ENCODE peak calls at places on chromosomes 13 and 19, in eight cellular contexts. One of them, this sample, is unnamed.

GRCh38 chr19:11418518-11419506 is at the start of gene RGL3:
- DNase-seq in H1: no peak
- DNase-seq in Peyer's patch: no peak
- DNase-seq in cardiac muscle cell: peak; percentile 68
- DNase-seq in aorta: peak; percentile 78
- DNase-seq in left ventricle myocardium inferior: peak; percentile 67
- DNase-seq in esophagus squamous epithelium: no peak
- DNase-seq in ovary: no peak
- DNase-seq in this sample: peak; percentile 89

GRCh38 chr13:41917641-41918040 is 43.3 kb downstream of the VWA8 start:
- DNase-seq in cardiac muscle cell: no peak
- DNase-seq in Peyer's patch: no peak
- DNase-seq in esophagus squamous epithelium: no peak
- DNase-seq in H1: no peak
- DNase-seq in aorta: no peak
- DNase-seq in left ventricle myocardium inferior: no peak
- DNase-seq in ovary: no peak
- DNase-seq in this sample: no peak

GRCh38 chr13:109667754-109668360 is 118.5 kb downstream of the IRS2 start:
- DNase-seq in H1: no peak
- DNase-seq in ovary: no peak
- DNase-seq in Peyer's patch: no peak
- DNase-seq in left ventricle myocardium inferior: no peak
- DNase-seq in cardiac muscle cell: no peak
- DNase-seq in esophagus squamous epithelium: no peak
- DNase-seq in aorta: no peak
- DNase-seq in this sample: no peak

GRCh38 chr13:35729926-35730627 is 253.6 kb upstream of the MAB21L1 start:
- DNase-seq in ovary: no peak
- DNase-seq in cardiac muscle cell: no peak
- DNase-seq in H1: no peak
- DNase-seq in esophagus squamous epithelium: no peak
- DNase-seq in Peyer's patch: no peak
- DNase-seq in aorta: no peak
- DNase-seq in left ventricle myocardium inferior: peak; percentile 89
- DNase-seq in this sample: no peak

GRCh38 chr13:65783383-65783782 is 1446.8 kb downstream of the PCDH9 start:
- DNase-seq in left ventricle myocardium inferior: no peak
- DNase-seq in aorta: no peak
- DNase-seq in H1: no peak
- DNase-seq in Peyer's patch: no peak
- DNase-seq in cardiac muscle cell: no peak
- DNase-seq in esophagus squamous epithelium: no peak
- DNase-seq in ovary: no peak
- DNase-seq in this sample: no peak

GRCh38 chr13:29976535-29976934 is 126.1 kb upstream of the UBL3 start:
- DNase-seq in left ventricle myocardium inferior: no peak
- DNase-seq in Peyer's patch: no peak
- DNase-seq in H1: no peak
- DNase-seq in ovary: no peak
- DNase-seq in cardiac muscle cell: no peak
- DNase-seq in aorta: no peak
- DNase-seq in esophagus squamous epithelium: no peak
- DNase-seq in this sample: no peak

GRCh38 chr19:19900124-19900523 is 622 bp upstream of the ZNF93 start:
- DNase-seq in esophagus squamous epithelium: no peak
- DNase-seq in Peyer's patch: no peak
- DNase-seq in aorta: no peak
- DNase-seq in H1: no peak
- DNase-seq in left ventricle myocardium inferior: no peak
- DNase-seq in cardiac muscle cell: peak; percentile 15
- DNase-seq in ovary: no peak
- DNase-seq in this sample: no peak

GRCh38 chr19:16254851-16255408 is 57.2 kb downstream of the AP1M1 start:
- DNase-seq in H1: no peak
- DNase-seq in aorta: no peak
- DNase-seq in cardiac muscle cell: no peak
- DNase-seq in Peyer's patch: no peak
- DNase-seq in esophagus squamous epithelium: no peak
- DNase-seq in left ventricle myocardium inferior: no peak
- DNase-seq in ovary: no peak
- DNase-seq in this sample: no peak

GRCh38 chr13:110873639-110874507 is 41.0 kb downstream of the ANKRD10 start:
- DNase-seq in esophagus squamous epithelium: no peak
- DNase-seq in H1: no peak
- DNase-seq in cardiac muscle cell: no peak
- DNase-seq in aorta: no peak
- DNase-seq in left ventricle myocardium inferior: no peak
- DNase-seq in ovary: no peak
- DNase-seq in Peyer's patch: no peak
- DNase-seq in this sample: no peak

GRCh38 chr19:10104665-10105221 is 1.4 kb upstream of the PPAN start:
- DNase-seq in left ventricle myocardium inferior: no peak
- DNase-seq in cardiac muscle cell: no peak
- DNase-seq in aorta: no peak
- DNase-seq in Peyer's patch: no peak
- DNase-seq in ovary: no peak
- DNase-seq in esophagus squamous epithelium: no peak
- DNase-seq in H1: no peak
- DNase-seq in this sample: no peak

GRCh38 chr13:34011552-34012085 is 193.7 kb downstream of the RFC3 start:
- DNase-seq in H1: no peak
- DNase-seq in cardiac muscle cell: peak; percentile 11
- DNase-seq in left ventricle myocardium inferior: no peak
- DNase-seq in ovary: no peak
- DNase-seq in aorta: no peak
- DNase-seq in Peyer's patch: no peak
- DNase-seq in esophagus squamous epithelium: no peak
- DNase-seq in this sample: no peak

GRCh38 chr13:107441279-107441678 is 774.1 kb downstream of the LIG4 start:
- DNase-seq in left ventricle myocardium inferior: no peak
- DNase-seq in H1: no peak
- DNase-seq in Peyer's patch: no peak
- DNase-seq in cardiac muscle cell: no peak
- DNase-seq in ovary: no peak
- DNase-seq in aorta: no peak
- DNase-seq in esophagus squamous epithelium: no peak
- DNase-seq in this sample: no peak

GRCh38 chr13:26628706-26629105 is 71.2 kb downstream of the WASF3 start:
- DNase-seq in cardiac muscle cell: peak; percentile 23
- DNase-seq in ovary: no peak
- DNase-seq in esophagus squamous epithelium: no peak
- DNase-seq in aorta: no peak
- DNase-seq in left ventricle myocardium inferior: no peak
- DNase-seq in Peyer's patch: no peak
- DNase-seq in H1: no peak
- DNase-seq in this sample: no peak

GRCh38 chr13:31074750-31075149 is 87.0 kb downstream of the HSPH1 start:
- DNase-seq in left ventricle myocardium inferior: no peak
- DNase-seq in cardiac muscle cell: no peak
- DNase-seq in Peyer's patch: no peak
- DNase-seq in ovary: no peak
- DNase-seq in aorta: no peak
- DNase-seq in esophagus squamous epithelium: no peak
- DNase-seq in H1: no peak
- DNase-seq in this sample: no peak

GRCh38 chr19:35223084-35223790 is 5.3 kb downstream of the FAM187B start:
- DNase-seq in ovary: no peak
- DNase-seq in cardiac muscle cell: no peak
- DNase-seq in Peyer's patch: no peak
- DNase-seq in H1: no peak
- DNase-seq in esophagus squamous epithelium: no peak
- DNase-seq in left ventricle myocardium inferior: no peak
- DNase-seq in aorta: no peak
- DNase-seq in this sample: no peak

GRCh38 chr13:94169783-94170513 is 309.5 kb downstream of the DCT start:
- DNase-seq in cardiac muscle cell: no peak
- DNase-seq in esophagus squamous epithelium: no peak
- DNase-seq in Peyer's patch: no peak
- DNase-seq in H1: no peak
- DNase-seq in ovary: no peak
- DNase-seq in aorta: peak; percentile 79
- DNase-seq in left ventricle myocardium inferior: no peak
- DNase-seq in this sample: no peak

GRCh38 chr19:53553159-53553558 is 15.2 kb downstream of the ZNF331 start:
- DNase-seq in left ventricle myocardium inferior: no peak
- DNase-seq in H1: no peak
- DNase-seq in cardiac muscle cell: no peak
- DNase-seq in aorta: no peak
- DNase-seq in ovary: no peak
- DNase-seq in Peyer's patch: no peak
- DNase-seq in esophagus squamous epithelium: no peak
- DNase-seq in this sample: no peak

GRCh38 chr19:53545271-53546065 is 7.5 kb downstream of the ZNF331 start:
- DNase-seq in ovary: no peak
- DNase-seq in cardiac muscle cell: no peak
- DNase-seq in aorta: no peak
- DNase-seq in esophagus squamous epithelium: no peak
- DNase-seq in left ventricle myocardium inferior: no peak
- DNase-seq in Peyer's patch: no peak
- DNase-seq in H1: no peak
- DNase-seq in this sample: no peak

GRCh38 chr19:53546766-53547541 is 9.0 kb downstream of the ZNF331 start:
- DNase-seq in H1: no peak
- DNase-seq in aorta: no peak
- DNase-seq in ovary: no peak
- DNase-seq in cardiac muscle cell: no peak
- DNase-seq in Peyer's patch: no peak
- DNase-seq in esophagus squamous epithelium: no peak
- DNase-seq in left ventricle myocardium inferior: no peak
- DNase-seq in this sample: no peak

GRCh38 chr19:53552001-53552721 is 14.2 kb downstream of the ZNF331 start:
- DNase-seq in ovary: no peak
- DNase-seq in aorta: no peak
- DNase-seq in esophagus squamous epithelium: no peak
- DNase-seq in Peyer's patch: no peak
- DNase-seq in left ventricle myocardium inferior: no peak
- DNase-seq in cardiac muscle cell: no peak
- DNase-seq in H1: no peak
- DNase-seq in this sample: no peak

GRCh38 chr19:53549354-53549753 is 11.4 kb downstream of the ZNF331 start:
- DNase-seq in esophagus squamous epithelium: no peak
- DNase-seq in H1: no peak
- DNase-seq in aorta: no peak
- DNase-seq in cardiac muscle cell: no peak
- DNase-seq in Peyer's patch: no peak
- DNase-seq in left ventricle myocardium inferior: no peak
- DNase-seq in ovary: no peak
- DNase-seq in this sample: no peak
- H3K27ac ChIP-seq in esophagus squamous epithelium: peak overlapping the region; percentile 65
- H3K27ac ChIP-seq in H1: no peak overlapping the region
- H3K27ac ChIP-seq in aorta: no peak overlapping the region
- H3K27ac ChIP-seq in cardiac muscle cell: no peak overlapping the region
- H3K27ac ChIP-seq in Peyer's patch: peak overlapping the region; percentile 34
- H3K27ac ChIP-seq in left ventricle myocardium inferior: peak overlapping the region; percentile 21
- H3K27ac ChIP-seq in ovary: no peak overlapping the region
- H3K27ac ChIP-seq in this sample: no peak overlapping the region

GRCh38 chr19:5432687-5433086 is 22.5 kb upstream of the ZNRF4 start:
- DNase-seq in H1: no peak
- DNase-seq in left ventricle myocardium inferior: no peak
- DNase-seq in Peyer's patch: no peak
- DNase-seq in ovary: no peak
- DNase-seq in cardiac muscle cell: no peak
- DNase-seq in esophagus squamous epithelium: no peak
- DNase-seq in aorta: no peak
- DNase-seq in this sample: no peak
- H3K27me3 ChIP-seq in H1: no peaks in the 10 kb centered on the region
- H3K27me3 ChIP-seq in left ventricle myocardium inferior: peaks cover 94% of the 10 kb centered on the region
- H3K27me3 ChIP-seq in Peyer's patch: no peaks in the 10 kb centered on the region
- H3K27me3 ChIP-seq in ovary: no peaks in the 10 kb centered on the region
- H3K27me3 ChIP-seq in cardiac muscle cell: peaks cover 38% of the 10 kb centered on the region
- H3K27me3 ChIP-seq in esophagus squamous epithelium: no peaks in the 10 kb centered on the region
- H3K27me3 ChIP-seq in aorta: no peaks in the 10 kb centered on the region
- H3K27me3 ChIP-seq in this sample: no peaks in the 10 kb centered on the region

GRCh38 chr13:44818016-44818415 is 171.3 kb downstream of the NUFIP1 start:
- DNase-seq in ovary: no peak
- DNase-seq in Peyer's patch: no peak
- DNase-seq in cardiac muscle cell: no peak
- DNase-seq in left ventricle myocardium inferior: no peak
- DNase-seq in aorta: no peak
- DNase-seq in H1: no peak
- DNase-seq in esophagus squamous epithelium: no peak
- DNase-seq in this sample: no peak

GRCh38 chr13:44818428-44818827 is 170.8 kb downstream of the NUFIP1 start:
- DNase-seq in cardiac muscle cell: peak; percentile 20
- DNase-seq in Peyer's patch: no peak
- DNase-seq in ovary: no peak
- DNase-seq in aorta: no peak
- DNase-seq in esophagus squamous epithelium: no peak
- DNase-seq in left ventricle myocardium inferior: no peak
- DNase-seq in H1: no peak
- DNase-seq in this sample: peak; percentile 27

GRCh38 chr13:44822291-44822690 is 167.0 kb downstream of the NUFIP1 start:
- DNase-seq in cardiac muscle cell: no peak
- DNase-seq in Peyer's patch: no peak
- DNase-seq in H1: no peak
- DNase-seq in ovary: no peak
- DNase-seq in left ventricle myocardium inferior: no peak
- DNase-seq in aorta: no peak
- DNase-seq in esophagus squamous epithelium: no peak
- DNase-seq in this sample: no peak

GRCh38 chr13:44819245-44819644 is 170.0 kb downstream of the NUFIP1 start:
- DNase-seq in cardiac muscle cell: no peak
- DNase-seq in Peyer's patch: no peak
- DNase-seq in aorta: no peak
- DNase-seq in H1: no peak
- DNase-seq in left ventricle myocardium inferior: no peak
- DNase-seq in ovary: no peak
- DNase-seq in esophagus squamous epithelium: no peak
- DNase-seq in this sample: no peak

DNA sequence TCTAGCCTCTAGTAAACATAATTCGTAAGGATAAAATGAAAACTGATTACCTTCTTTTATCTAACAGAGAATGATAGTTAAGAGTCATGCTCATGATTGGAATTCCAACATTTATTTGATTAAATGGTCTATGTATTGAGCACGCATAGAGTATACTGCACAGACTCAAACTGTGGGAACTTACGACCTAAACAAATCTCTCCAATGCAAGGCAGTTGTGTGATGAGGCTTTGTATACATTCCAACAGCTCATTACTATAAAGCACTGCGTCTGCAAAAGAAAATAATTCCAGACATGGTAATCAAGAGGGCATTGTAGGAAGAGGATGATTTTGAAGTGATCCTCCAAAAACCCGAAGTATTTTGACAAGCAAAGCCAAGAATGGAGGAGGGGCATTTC is 169.5 kb downstream of the NUFIP1 start:
- DNase-seq in esophagus squamous epithelium: no peak
- DNase-seq in Peyer's patch: no peak
- DNase-seq in H1: no peak
- DNase-seq in cardiac muscle cell: no peak
- DNase-seq in aorta: no peak
- DNase-seq in left ventricle myocardium inferior: no peak
- DNase-seq in ovary: no peak
- DNase-seq in this sample: no peak
- H3K4me1 ChIP-seq in esophagus squamous epithelium: no peaks in the 10 kb centered on the region
- H3K4me1 ChIP-seq in Peyer's patch: no peaks in the 10 kb centered on the region
- H3K4me1 ChIP-seq in H1: peaks cover 2% of the 10 kb centered on the region
- H3K4me1 ChIP-seq in cardiac muscle cell: no peaks in the 10 kb centered on the region
- H3K4me1 ChIP-seq in aorta: no peaks in the 10 kb centered on the region
- H3K4me1 ChIP-seq in left ventricle myocardium inferior: no peaks in the 10 kb centered on the region
- H3K4me1 ChIP-seq in ovary: no peaks in the 10 kb centered on the region
- H3K4me1 ChIP-seq in this sample: peaks cover 9% of the 10 kb centered on the region

GRCh38 chr19:802888-803561 is 5.8 kb downstream of the PTBP1 start:
- DNase-seq in ovary: no peak
- DNase-seq in H1: no peak
- DNase-seq in Peyer's patch: no peak
- DNase-seq in left ventricle myocardium inferior: no peak
- DNase-seq in aorta: no peak
- DNase-seq in cardiac muscle cell: peak; percentile 31
- DNase-seq in esophagus squamous epithelium: no peak
- DNase-seq in this sample: no peak
- H3K27ac ChIP-seq in ovary: no peak overlapping the region
- H3K27ac ChIP-seq in H1: no peak overlapping the region
- H3K27ac ChIP-seq in Peyer's patch: no peak overlapping the region
- H3K27ac ChIP-seq in left ventricle myocardium inferior: peak overlapping the region; percentile 100
- H3K27ac ChIP-seq in aorta: no peak overlapping the region
- H3K27ac ChIP-seq in cardiac muscle cell: peak overlapping the region; percentile 52
- H3K27ac ChIP-seq in esophagus squamous epithelium: no peak overlapping the region
- H3K27ac ChIP-seq in this sample: no peak overlapping the region

This sample was measured in iPS DF 6.9.